ENCODE peak calls at places on chromosomes 12 and 14, in eight cellular contexts. One of them, this sample, is unnamed.

GRCh38 chr12:125512541-125513298 is 447.5 kb downstream of the AACS start:
- DNase-seq in retina: no peak
- DNase-seq in T-helper 1 cell: no peak
- DNase-seq in right atrium auricular region: no peak
- DNase-seq in HEK293T: no peak
- DNase-seq in NCI-H2107: no peak
- DNase-seq in Right ventricle myocardium superior: no peak
- DNase-seq in activated gamma-delta T cell treated with anti-CD3 and anti-CD28 coated beads, Interleukin-2, amount 50 U/mL, for 16 hours: no peak
- DNase-seq in this sample: no peak

GRCh38 chr12:12651752-12652151 is 40.1 kb downstream of the CREBL2 start:
- DNase-seq in activated gamma-delta T cell treated with anti-CD3 and anti-CD28 coated beads, Interleukin-2, amount 50 U/mL, for 16 hours: no peak
- DNase-seq in retina: no peak
- DNase-seq in HEK293T: no peak
- DNase-seq in NCI-H2107: no peak
- DNase-seq in Right ventricle myocardium superior: no peak
- DNase-seq in T-helper 1 cell: no peak
- DNase-seq in right atrium auricular region: no peak
- DNase-seq in this sample: no peak

GRCh38 chr12:122538496-122538895 is 11.4 kb downstream of the KNTC1 start:
- DNase-seq in Right ventricle myocardium superior: no peak
- DNase-seq in NCI-H2107: no peak
- DNase-seq in T-helper 1 cell: no peak
- DNase-seq in HEK293T: no peak
- DNase-seq in right atrium auricular region: no peak
- DNase-seq in retina: no peak
- DNase-seq in activated gamma-delta T cell treated with anti-CD3 and anti-CD28 coated beads, Interleukin-2, amount 50 U/mL, for 16 hours: no peak
- DNase-seq in this sample: no peak

GRCh38 chr12:44078273-44078672 is 242.4 kb downstream of the TMEM117 start:
- DNase-seq in right atrium auricular region: no peak
- DNase-seq in NCI-H2107: no peak
- DNase-seq in activated gamma-delta T cell treated with anti-CD3 and anti-CD28 coated beads, Interleukin-2, amount 50 U/mL, for 16 hours: no peak
- DNase-seq in Right ventricle myocardium superior: no peak
- DNase-seq in retina: no peak
- DNase-seq in T-helper 1 cell: no peak
- DNase-seq in HEK293T: no peak
- DNase-seq in this sample: no peak

GRCh38 chr14:35229084-35229483 is 63.1 kb upstream of the PSMA6 start:
- DNase-seq in Right ventricle myocardium superior: no peak
- DNase-seq in HEK293T: no peak
- DNase-seq in T-helper 1 cell: no peak
- DNase-seq in NCI-H2107: no peak
- DNase-seq in activated gamma-delta T cell treated with anti-CD3 and anti-CD28 coated beads, Interleukin-2, amount 50 U/mL, for 16 hours: no peak
- DNase-seq in right atrium auricular region: no peak
- DNase-seq in retina: no peak
- DNase-seq in this sample: no peak

GRCh38 chr12:105960319-105961076 is 178.3 kb downstream of the NUAK1 start:
- DNase-seq in T-helper 1 cell: no peak
- DNase-seq in activated gamma-delta T cell treated with anti-CD3 and anti-CD28 coated beads, Interleukin-2, amount 50 U/mL, for 16 hours: no peak
- DNase-seq in right atrium auricular region: no peak
- DNase-seq in HEK293T: no peak
- DNase-seq in retina: no peak
- DNase-seq in Right ventricle myocardium superior: no peak
- DNase-seq in NCI-H2107: no peak
- DNase-seq in this sample: peak

GRCh38 chr12:131119936-131120335 is 166.2 kb downstream of the ADGRD1 start:
- DNase-seq in NCI-H2107: no peak
- DNase-seq in activated gamma-delta T cell treated with anti-CD3 and anti-CD28 coated beads, Interleukin-2, amount 50 U/mL, for 16 hours: no peak
- DNase-seq in HEK293T: no peak
- DNase-seq in Right ventricle myocardium superior: peak
- DNase-seq in T-helper 1 cell: no peak
- DNase-seq in retina: no peak
- DNase-seq in right atrium auricular region: no peak
- DNase-seq in this sample: no peak

GRCh38 chr12:52781399-52782082 is 4.4 kb upstream of the KRT76 start:
- DNase-seq in T-helper 1 cell: no peak
- DNase-seq in retina: no peak
- DNase-seq in right atrium auricular region: no peak
- DNase-seq in HEK293T: no peak
- DNase-seq in Right ventricle myocardium superior: no peak
- DNase-seq in NCI-H2107: no peak
- DNase-seq in activated gamma-delta T cell treated with anti-CD3 and anti-CD28 coated beads, Interleukin-2, amount 50 U/mL, for 16 hours: no peak
- DNase-seq in this sample: no peak

GRCh38 chr14:72616811-72617210 is 277.1 kb downstream of the DPF3 start:
- DNase-seq in HEK293T: no peak
- DNase-seq in activated gamma-delta T cell treated with anti-CD3 and anti-CD28 coated beads, Interleukin-2, amount 50 U/mL, for 16 hours: no peak
- DNase-seq in NCI-H2107: no peak
- DNase-seq in retina: no peak
- DNase-seq in Right ventricle myocardium superior: no peak
- DNase-seq in right atrium auricular region: no peak
- DNase-seq in T-helper 1 cell: no peak
- DNase-seq in this sample: no peak

GRCh38 chr12:26699237-26699636 is 133.8 kb downstream of the ITPR2 start:
- DNase-seq in HEK293T: no peak
- DNase-seq in T-helper 1 cell: no peak
- DNase-seq in NCI-H2107: no peak
- DNase-seq in right atrium auricular region: no peak
- DNase-seq in retina: no peak
- DNase-seq in Right ventricle myocardium superior: no peak
- DNase-seq in activated gamma-delta T cell treated with anti-CD3 and anti-CD28 coated beads, Interleukin-2, amount 50 U/mL, for 16 hours: no peak
- DNase-seq in this sample: no peak

GRCh38 chr14:52002542-52002941 is 13.2 kb downstream of the RTRAF start:
- DNase-seq in T-helper 1 cell: no peak
- DNase-seq in activated gamma-delta T cell treated with anti-CD3 and anti-CD28 coated beads, Interleukin-2, amount 50 U/mL, for 16 hours: no peak
- DNase-seq in HEK293T: no peak
- DNase-seq in NCI-H2107: no peak
- DNase-seq in right atrium auricular region: no peak
- DNase-seq in retina: no peak
- DNase-seq in Right ventricle myocardium superior: no peak
- DNase-seq in this sample: no peak

GRCh38 chr14:79448922-79449321 is 762.4 kb downstream of the DIO2 start:
- DNase-seq in T-helper 1 cell: no peak
- DNase-seq in retina: no peak
- DNase-seq in HEK293T: no peak
- DNase-seq in right atrium auricular region: no peak
- DNase-seq in activated gamma-delta T cell treated with anti-CD3 and anti-CD28 coated beads, Interleukin-2, amount 50 U/mL, for 16 hours: no peak
- DNase-seq in NCI-H2107: no peak
- DNase-seq in Right ventricle myocardium superior: no peak
- DNase-seq in this sample: no peak

GRCh38 chr14:99951085-99951484 is 114.1 kb upstream of the EVL start:
- DNase-seq in T-helper 1 cell: no peak
- DNase-seq in NCI-H2107: no peak
- DNase-seq in activated gamma-delta T cell treated with anti-CD3 and anti-CD28 coated beads, Interleukin-2, amount 50 U/mL, for 16 hours: no peak
- DNase-seq in HEK293T: no peak
- DNase-seq in right atrium auricular region: no peak
- DNase-seq in Right ventricle myocardium superior: no peak
- DNase-seq in retina: no peak
- DNase-seq in this sample: peak

GRCh38 chr12:88578274-88578673 is 2.0 kb downstream of the KITLG start:
- DNase-seq in T-helper 1 cell: no peak
- DNase-seq in activated gamma-delta T cell treated with anti-CD3 and anti-CD28 coated beads, Interleukin-2, amount 50 U/mL, for 16 hours: no peak
- DNase-seq in Right ventricle myocardium superior: no peak
- DNase-seq in retina: peak
- DNase-seq in NCI-H2107: no peak
- DNase-seq in right atrium auricular region: no peak
- DNase-seq in HEK293T: no peak
- DNase-seq in this sample: peak

GRCh38 chr14:51118993-51119392 is 24.1 kb upstream of the TRIM9 start:
- DNase-seq in HEK293T: no peak
- DNase-seq in right atrium auricular region: no peak
- DNase-seq in retina: no peak
- DNase-seq in T-helper 1 cell: no peak
- DNase-seq in activated gamma-delta T cell treated with anti-CD3 and anti-CD28 coated beads, Interleukin-2, amount 50 U/mL, for 16 hours: no peak
- DNase-seq in NCI-H2107: no peak
- DNase-seq in Right ventricle myocardium superior: no peak
- DNase-seq in this sample: no peak

GRCh38 chr14:98173291-98173690 is 1098.7 kb downstream of the BCL11B start:
- DNase-seq in HEK293T: no peak
- DNase-seq in T-helper 1 cell: peak
- DNase-seq in activated gamma-delta T cell treated with anti-CD3 and anti-CD28 coated beads, Interleukin-2, amount 50 U/mL, for 16 hours: peak
- DNase-seq in right atrium auricular region: no peak
- DNase-seq in Right ventricle myocardium superior: no peak
- DNase-seq in NCI-H2107: no peak
- DNase-seq in retina: no peak
- DNase-seq in this sample: no peak

GRCh38 chr12:31118831-31119530 is 45.3 kb downstream of the DDX11 start:
- DNase-seq in HEK293T: peak
- DNase-seq in activated gamma-delta T cell treated with anti-CD3 and anti-CD28 coated beads, Interleukin-2, amount 50 U/mL, for 16 hours: peak
- DNase-seq in Right ventricle myocardium superior: no peak
- DNase-seq in retina: peak
- DNase-seq in NCI-H2107: peak
- DNase-seq in right atrium auricular region: no peak
- DNase-seq in T-helper 1 cell: peak
- DNase-seq in this sample: peak

GRCh38 chr12:68374315-68374982 is 42.3 kb upstream of the MDM1 start:
- DNase-seq in Right ventricle myocardium superior: no peak
- DNase-seq in T-helper 1 cell: peak
- DNase-seq in activated gamma-delta T cell treated with anti-CD3 and anti-CD28 coated beads, Interleukin-2, amount 50 U/mL, for 16 hours: peak
- DNase-seq in right atrium auricular region: no peak
- DNase-seq in retina: no peak
- DNase-seq in HEK293T: no peak
- DNase-seq in NCI-H2107: peak
- DNase-seq in this sample: no peak

GRCh38 chr14:77301103-77301502 is 19.6 kb downstream of the POMT2 start:
- DNase-seq in NCI-H2107: peak
- DNase-seq in activated gamma-delta T cell treated with anti-CD3 and anti-CD28 coated beads, Interleukin-2, amount 50 U/mL, for 16 hours: peak
- DNase-seq in right atrium auricular region: peak
- DNase-seq in retina: peak
- DNase-seq in HEK293T: peak
- DNase-seq in T-helper 1 cell: peak
- DNase-seq in Right ventricle myocardium superior: peak
- DNase-seq in this sample: no peak

This sample was measured in DMS79.